ENCODE peak calls at places on chromosomes 13 and 19, in six cellular contexts. D is fibroblast of lung; H is CD8-positive, alpha-beta T cell; U is AG09319; E is brain microvascular endothelial cell; A is thoracic aorta. M is an unnamed sample.

GRCh38 chr13:67443901-67444300 is 213.8 kb upstream of the PCDH9 start:
- DNase-seq in A (no peak), H (no peak), E (no peak), U (no peak), D (no peak), M (no peak)

GRCh38 chr13:93418398-93418797 is 191.8 kb downstream of the GPC6 start:
- DNase-seq in D (no peak), E (no peak), A (no peak), U (no peak), H (no peak), M (no peak)

GRCh38 chr19:3683405-3683865 is 16.8 kb downstream of the PIP5K1C start:
- DNase-seq in D (no peak), H (no peak), A (no peak), E (peak), U (no peak), M (peak)

GRCh38 chr19:6587998-6588507 is 2.9 kb downstream of the CD70 start:
- DNase-seq in E (no peak), H (no peak), U (no peak), A (no peak), D (no peak), M (no peak)

GRCh38 chr19:3361384-3362216 is 4.8 kb upstream of the NFIC start:
- DNase-seq in H (no peak), U (no peak), E (no peak), D (no peak), A (no peak), M (no peak)

GRCh38 chr13:52454459-52454824 is 836 bp upstream of the CKAP2 start:
- DNase-seq in A (no peak), H (peak), E (no peak), D (peak), U (no peak), M (no peak)

GRCh38 chr13:77898097-77898496 is 20.5 kb downstream of the EDNRB start:
- DNase-seq in U (no peak), E (no peak), H (no peak), D (peak), A (no peak), M (no peak)

GRCh38 chr13:80074811-80075210 is 266.1 kb downstream of the SPRY2 start:
- DNase-seq in D (no peak), H (no peak), U (no peak), E (no peak), A (no peak), M (no peak)

GRCh38 chr19:55173717-55174409 is 6.2 kb downstream of the SYT5 start:
- DNase-seq in E (peak), U (peak), H (no peak), A (no peak), D (peak), M (no peak)

GRCh38 chr19:16920816-16921529 is 32.2 kb downstream of the F2RL3 start:
- DNase-seq in D (peak), H (no peak), A (no peak), U (no peak), E (peak), M (no peak)

GRCh38 chr13:21608961-21609360 is 5.0 kb upstream of the MICU2 start:
- DNase-seq in D (no peak), A (no peak), U (no peak), H (no peak), E (no peak), M (no peak)

GRCh38 chr19:29724102-29724641 is 9.1 kb upstream of the C19orf12 start:
- DNase-seq in H (peak), E (no peak), A (no peak), D (peak), U (no peak), M (no peak)

GRCh38 chr19:17249887-17250548 is 4.3 kb upstream of the NR2F6 start:
- DNase-seq in A (no peak), E (no peak), D (no peak), H (no peak), U (no peak), M (no peak)

GRCh38 chr19:44847144-44848035 is 1.3 kb downstream of the NECTIN2 start:
- DNase-seq in A (no peak), D (peak), U (no peak), E (peak), H (no peak), M (peak)

GRCh38 chr13:112464720-112465119 is 88.6 kb downstream of the SPACA7 start:
- DNase-seq in H (no peak), U (no peak), A (no peak), E (no peak), D (no peak), M (no peak)

GRCh38 chr19:292281-292884 is 1.2 kb upstream of the PLPP2 start:
- DNase-seq in A (no peak), D (no peak), H (no peak), U (no peak), E (no peak), M (no peak)

GRCh38 chr13:29991343-29991742 is 140.9 kb upstream of the UBL3 start:
- DNase-seq in A (no peak), U (peak), D (peak), H (no peak), E (peak), M (no peak)

GRCh38 chr19:7908742-7909461 is 5.2 kb downstream of the MAP2K7 start:
- DNase-seq in D (no peak), E (no peak), U (no peak), A (no peak), H (no peak), M (no peak)

DNA sequence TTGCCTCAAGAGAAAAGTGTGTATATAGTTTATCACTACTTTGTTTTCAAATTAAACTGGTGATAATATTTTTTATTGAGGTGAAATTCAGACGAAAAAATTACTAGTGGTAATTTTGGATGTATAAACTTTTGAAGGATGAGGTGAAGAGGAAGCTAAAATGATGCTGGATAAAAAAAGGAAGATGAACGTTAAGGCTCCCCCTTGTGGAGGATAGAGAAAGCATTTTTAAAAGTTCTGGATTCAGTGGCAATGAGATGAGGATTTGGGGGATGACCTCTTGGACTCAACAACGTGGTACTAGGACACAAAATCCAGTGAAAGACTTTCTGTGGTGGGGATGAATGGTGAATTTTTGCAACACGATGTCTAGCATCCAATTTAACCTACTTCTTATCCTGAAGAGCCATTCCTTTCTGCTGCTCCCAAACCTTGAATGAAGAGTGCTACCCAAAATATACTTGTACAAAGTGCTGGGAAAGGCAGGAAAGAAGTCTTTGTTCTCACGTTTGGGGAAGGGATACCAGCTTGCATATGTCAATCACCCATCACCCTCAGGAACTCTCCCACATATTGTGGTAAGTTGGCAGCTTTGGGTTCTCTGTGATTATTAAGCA is 7.3 kb upstream of the SIGLEC5 start:
- DNase-seq in H (no peak), U (no peak), A (no peak), D (peak), E (no peak), M (no peak)
- TF ChIP-seq CTCF in H (peak), U (peak), A (no peak), D (no peak), E (no peak), M (peak)

GRCh38 chr13:85879014-85879413 is 79.8 kb upstream of the SLITRK6 start:
- DNase-seq in D (peak), A (no peak), H (no peak), U (no peak), E (no peak), M (no peak)
- TF ChIP-seq CTCF in D (no peak), A (no peak), H (no peak), U (no peak), E (no peak), M (peak)

GRCh38 chr13:73138967-73139491 is 80.2 kb downstream of the KLF5 start:
- DNase-seq in E (no peak), A (no peak), U (no peak), H (no peak), D (no peak), M (no peak)
- TF ChIP-seq CTCF in E (no peak), A (no peak), U (no peak), H (no peak), D (no peak), M (no peak)

DNA sequence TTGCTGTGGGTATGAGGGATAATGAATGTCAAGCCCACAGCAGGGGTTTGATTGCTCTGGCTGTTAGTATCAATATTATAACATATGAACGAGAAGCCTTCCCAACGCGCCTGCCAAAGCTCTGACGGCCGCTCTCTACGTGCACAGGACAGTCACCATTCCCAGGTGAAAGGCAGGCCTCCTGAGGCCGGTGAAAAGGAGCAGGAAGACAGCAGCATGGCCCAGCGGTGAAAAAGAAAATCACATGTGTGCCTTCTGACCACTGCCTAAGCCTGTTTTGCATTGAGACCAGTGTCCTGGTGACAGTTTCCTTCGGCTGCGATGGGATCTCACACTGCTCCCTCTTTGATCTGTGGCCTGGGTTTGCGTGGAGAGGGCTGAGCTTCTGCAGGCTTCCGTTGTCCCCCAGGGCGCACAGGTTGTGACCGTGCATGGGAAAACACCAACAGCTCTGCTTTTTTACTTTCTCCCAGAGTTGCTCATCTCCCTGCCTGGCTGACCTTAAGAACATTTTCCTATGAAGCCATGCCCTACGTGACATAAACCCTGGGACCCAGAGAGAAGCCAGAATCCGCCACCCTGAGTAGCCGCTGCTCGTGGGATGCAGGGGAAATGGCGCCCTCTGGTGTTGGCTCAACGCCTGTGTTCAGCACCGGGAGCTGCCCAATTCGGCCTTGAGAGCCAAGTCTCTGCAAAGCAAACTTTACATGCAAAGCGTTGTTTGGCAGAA is 112.0 kb upstream of the GPR12 start:
- DNase-seq in A (no peak), E (peak), H (peak), D (peak), U (no peak), M (no peak)
- TF ChIP-seq CTCF in A (no peak), E (peak), H (peak), D (peak), U (peak), M (peak)

DNA sequence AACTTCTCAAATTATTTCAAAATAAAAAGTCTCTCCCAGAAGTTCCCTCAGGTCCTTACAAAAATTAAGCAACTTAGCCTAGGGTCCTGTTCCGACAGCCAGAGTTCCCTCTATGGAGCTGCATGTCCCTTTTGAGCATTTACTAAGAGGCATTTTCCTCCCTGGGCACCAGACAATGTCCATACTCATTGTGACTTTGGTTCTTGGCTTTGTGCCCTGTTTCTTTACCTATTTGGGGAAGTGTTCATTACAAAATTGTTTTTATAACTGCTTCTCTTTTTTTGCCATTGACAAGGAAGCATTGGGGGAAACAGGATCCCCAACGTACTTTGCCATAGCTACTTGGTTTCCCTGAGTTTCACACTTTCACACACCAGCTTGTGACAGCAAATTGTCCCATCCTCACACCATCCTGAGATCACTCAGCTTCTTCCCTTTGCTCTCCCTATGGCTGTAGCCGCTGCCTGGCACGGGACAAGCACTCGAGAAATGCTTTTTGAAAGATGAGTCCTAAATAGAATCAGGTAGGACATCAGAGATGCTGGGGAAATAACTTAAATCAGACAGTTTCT is 81.1 kb upstream of the SIAH3 start:
- DNase-seq in D (no peak), A (no peak), H (no peak), E (no peak), U (no peak), M (no peak)
- TF ChIP-seq CTCF in D (no peak), A (no peak), H (no peak), E (no peak), U (no peak), M (no peak)

GRCh38 chr13:92074658-92075057 is 676.2 kb downstream of the GPC5 start:
- DNase-seq in U (no peak), H (no peak), A (no peak), E (no peak), D (peak), M (no peak)
- TF ChIP-seq CTCF in U (no peak), H (no peak), A (no peak), E (peak), D (no peak), M (peak)

DNA sequence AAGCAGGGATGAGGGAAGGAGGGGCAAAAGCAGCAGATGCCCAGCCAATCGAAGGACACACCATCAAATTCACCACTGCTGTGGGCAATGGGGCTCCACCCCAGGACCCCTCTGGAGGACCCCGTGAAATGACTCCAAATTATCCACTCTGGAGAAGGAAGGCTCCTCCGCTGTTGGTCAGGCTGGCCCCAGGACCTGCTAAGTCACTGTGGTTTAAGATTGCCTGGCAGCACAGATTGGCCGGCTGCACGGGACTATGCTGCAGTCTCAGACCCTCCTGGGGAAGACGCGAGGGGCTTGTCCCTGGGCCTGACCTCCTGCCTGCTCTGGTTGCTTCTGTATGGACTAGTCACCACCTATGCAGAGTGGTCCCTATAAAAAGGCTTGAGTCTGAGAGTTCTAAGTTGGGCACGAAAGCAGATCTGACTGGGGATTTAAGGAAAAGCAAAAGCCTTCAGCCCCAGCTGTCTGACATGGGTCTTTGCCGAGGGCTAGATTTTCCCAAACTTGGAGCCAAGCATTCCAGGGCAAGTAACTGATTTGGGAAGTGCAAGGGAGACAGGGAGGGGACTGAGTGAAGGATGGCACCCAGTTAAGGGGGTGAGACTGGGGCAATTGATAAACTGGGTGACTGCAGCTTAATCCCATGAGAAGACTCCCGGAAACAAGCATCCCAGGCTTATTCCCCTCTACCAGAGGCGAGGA is 91.7 kb downstream of the TSHZ3 start:
- DNase-seq in A (no peak), H (no peak), D (no peak), E (no peak), U (no peak), M (peak)
- TF ChIP-seq CTCF in A (no peak), H (no peak), D (no peak), E (no peak), U (no peak), M (no peak)

GRCh38 chr19:47411101-47411500 is 8.2 kb downstream of the MEIS3 start:
- DNase-seq in A (no peak), E (no peak), D (peak), H (no peak), U (no peak), M (no peak)
- TF ChIP-seq CTCF in A (no peak), E (no peak), D (no peak), H (no peak), U (no peak), M (no peak)

GRCh38 chr19:48064509-48064908 is 20.6 kb upstream of the CABP5 start:
- DNase-seq in D (no peak), A (no peak), H (no peak), E (peak), U (no peak), M (no peak)

DNA sequence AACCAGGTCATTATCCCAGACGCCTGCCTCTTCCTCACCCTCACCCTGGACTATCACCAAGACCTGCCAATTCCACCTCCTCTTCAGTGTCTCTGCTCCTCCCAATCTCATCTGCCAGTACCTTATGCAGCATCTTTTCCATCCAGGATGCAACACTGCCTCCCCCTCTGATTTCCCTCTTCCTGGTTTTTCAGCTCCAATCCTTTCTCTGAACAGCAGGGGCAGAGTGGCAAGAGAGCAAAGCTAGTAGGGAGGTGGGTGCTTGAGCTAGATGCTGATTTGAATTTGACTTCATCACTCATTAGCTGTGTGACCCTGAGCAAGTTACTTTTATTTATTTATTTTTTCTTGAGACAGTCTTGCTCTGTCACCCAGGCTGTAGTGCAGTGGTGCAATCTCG is 25.6 kb upstream of the CABP5 start:
- DNase-seq in H (no peak), D (no peak), E (no peak), U (no peak), A (no peak), M (no peak)
- TF ChIP-seq CTCF in H (no peak), D (no peak), E (peak), U (no peak), A (no peak), M (no peak)

DNA sequence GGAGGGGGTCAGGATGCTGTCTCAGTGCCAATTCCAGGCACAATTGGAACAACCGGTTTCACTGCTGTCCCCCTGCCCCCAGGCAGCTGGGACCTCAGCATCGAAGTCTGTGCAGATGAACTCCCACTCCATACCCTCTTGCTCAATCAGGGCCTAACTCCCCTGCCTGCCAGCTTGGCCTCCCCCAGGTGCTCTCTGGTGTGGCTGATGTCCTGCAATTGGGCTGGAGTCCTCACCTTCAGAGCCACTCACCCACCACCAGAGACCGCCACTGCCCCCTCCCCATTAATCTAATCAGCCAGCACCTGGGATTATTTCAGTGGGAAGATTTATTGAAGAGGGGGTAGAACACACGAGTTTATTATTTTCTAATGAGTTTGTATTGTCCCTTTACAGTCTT is 118.8 kb downstream of the MIPEP start:
- DNase-seq in E (no peak), H (no peak), A (no peak), D (no peak), U (no peak), M (no peak)
- TF ChIP-seq CTCF in E (no peak), H (no peak), A (no peak), D (no peak), U (no peak), M (no peak)